ENCODE peak calls at places on chromosomes 5 and 9, in five cellular contexts. B, F, P, W and Z are unnamed samples.
A peak's percentile ranks its signal among the peaks of the same experiment; 100 is the strongest.

GRCh38 chr5:73019766-73020165 is 63.9 kb downstream of the FCHO2 start:
- DNase-seq in B (no peak), F (no peak), P (no peak), W (no peak), Z (no peak)

GRCh38 chr5:103207653-103208052 is 50.9 kb upstream of the MACIR start:
- DNase-seq in B (no peak), F (no peak), P (peak; percentile 44), W (no peak), Z (no peak)

GRCh38 chr5:9838906-9839305 is 208.8 kb upstream of the TAS2R1 start:
- DNase-seq in B (no peak), F (no peak), P (no peak), W (peak; percentile 43), Z (no peak)

GRCh38 chr9:98997580-98997979 is 53.9 kb downstream of the COL15A1 start:
- DNase-seq in B (no peak), F (no peak), P (no peak), W (no peak), Z (no peak)

GRCh38 chr5:96651948-96652753 is 10.0 kb upstream of the CAST start:
- DNase-seq in B (no peak), F (peak; percentile 37), P (no peak), W (no peak), Z (peak; percentile 28)

GRCh38 chr5:122999947-123000563 is 36.5 kb downstream of the PPIC start:
- DNase-seq in B (no peak), F (peak; percentile 77), P (peak; percentile 60), W (peak; percentile 85), Z (peak; percentile 81)

GRCh38 chr5:133460172-133460758 is 152.1 kb downstream of the FSTL4 start:
- DNase-seq in B (no peak), F (peak; percentile 57), P (peak; percentile 25), W (peak; percentile 75), Z (peak; percentile 87)

GRCh38 chr5:173163219-173163618 is 18.9 kb downstream of the BNIP1 start:
- DNase-seq in B (no peak), F (peak; percentile 42), P (no peak), W (no peak), Z (peak; percentile 32)

GRCh38 chr5:95900383-95900958 is 61.2 kb downstream of the ELL2 start:
- DNase-seq in B (no peak), F (no peak), P (no peak), W (no peak), Z (no peak)

GRCh38 chr5:89199306-89199705 is 316.3 kb upstream of the MEF2C start:
- DNase-seq in B (no peak), F (no peak), P (no peak), W (no peak), Z (no peak)

GRCh38 chr9:97543568-97543967 is 42.1 kb downstream of the TMOD1 start:
- DNase-seq in B (no peak), F (peak; percentile 14), P (no peak), W (no peak), Z (no peak)

GRCh38 chr5:65779643-65780042 is 57.6 kb downstream of the NLN start:
- DNase-seq in B (no peak), F (no peak), P (peak; percentile 76), W (no peak), Z (no peak)

GRCh38 chr5:74441616-74442015 is 198.9 kb downstream of the ENC1 start:
- DNase-seq in B (no peak), F (no peak), P (no peak), W (no peak), Z (no peak)

GRCh38 chr5:137589185-137589584 is 90.1 kb upstream of the SPOCK1 start:
- DNase-seq in B (no peak), F (no peak), P (peak; percentile 11), W (no peak), Z (no peak)

GRCh38 chr9:36448017-36448416 is 47.9 kb upstream of the RNF38 start:
- DNase-seq in B (no peak), F (no peak), P (no peak), W (no peak), Z (no peak)

GRCh38 chr5:59416441-59416840 is 477.1 kb downstream of the PDE4D start:
- DNase-seq in B (no peak), F (no peak), P (no peak), W (no peak), Z (no peak)

GRCh38 chr9:133563286-133564213 is 29.0 kb downstream of the ADAMTSL2 start:
- DNase-seq in B (no peak), F (no peak), P (no peak), W (no peak), Z (no peak)

GRCh38 chr5:68296895-68297294 is 81.3 kb downstream of the PIK3R1 start:
- DNase-seq in B (no peak), F (no peak), P (no peak), W (no peak), Z (no peak)

GRCh38 chr5:69493235-69493925 is 790 bp downstream of the OCLN start:
- DNase-seq in B (no peak), F (peak; percentile 64), P (peak; percentile 6), W (peak; percentile 77), Z (peak; percentile 80)

GRCh38 chr5:57499262-57500050 is 16.8 kb upstream of the ACTBL2 start:
- DNase-seq in B (no peak), F (peak; percentile 75), P (peak; percentile 65), W (peak; percentile 70), Z (peak; percentile 39)

GRCh38 chr5:126849101-126849678 is 72.3 kb downstream of the LMNB1 start:
- DNase-seq in B (no peak), F (peak; percentile 44), P (no peak), W (no peak), Z (no peak)

GRCh38 chr5:179312557-179313235 is 32.6 kb downstream of the ADAMTS2 start:
- DNase-seq in B (no peak), F (no peak), P (no peak), W (no peak), Z (no peak)

GRCh38 chr5:102910240-102911226 is 155.4 kb downstream of the PAM start:
- DNase-seq in B (no peak), F (peak; percentile 56), P (no peak), W (no peak), Z (no peak)

GRCh38 chr5:130994496-130995253 is 170.4 kb downstream of the HINT1 start:
- DNase-seq in B (no peak), F (no peak), P (no peak), W (no peak), Z (peak; percentile 20)

GRCh38 chr5:176865964-176866363 is 33.2 kb downstream of the HK3 start:
- DNase-seq in B (no peak), F (no peak), P (no peak), W (no peak), Z (no peak)

GRCh38 chr5:143985832-143986485 is 174.0 kb downstream of the HMHB1 start:
- DNase-seq in B (no peak), F (peak; percentile 34), P (no peak), W (no peak), Z (no peak)

GRCh38 chr5:138702166-138702826 is 50.9 kb upstream of the CTNNA1 start:
- DNase-seq in B (no peak), F (no peak), P (no peak), W (no peak), Z (no peak)

GRCh38 chr5:135508496-135509005 is 27.2 kb downstream of the NEUROG1 start:
- DNase-seq in B (no peak), F (no peak), P (no peak), W (peak; percentile 72), Z (peak; percentile 56)

GRCh38 chr9:108273988-108274387 is 581.8 kb downstream of the ACTL7B start:
- DNase-seq in B (no peak), F (peak; percentile 35), P (no peak), W (no peak), Z (no peak)

GRCh38 chr9:6226696-6227095 is 11.1 kb downstream of the IL33 start:
- DNase-seq in B (no peak), F (peak; percentile 37), P (no peak), W (no peak), Z (no peak)

GRCh38 chr5:168765220-168766037 is 186.3 kb upstream of the PANK3 start:
- DNase-seq in B (no peak), F (no peak), P (no peak), W (no peak), Z (no peak)

DNA sequence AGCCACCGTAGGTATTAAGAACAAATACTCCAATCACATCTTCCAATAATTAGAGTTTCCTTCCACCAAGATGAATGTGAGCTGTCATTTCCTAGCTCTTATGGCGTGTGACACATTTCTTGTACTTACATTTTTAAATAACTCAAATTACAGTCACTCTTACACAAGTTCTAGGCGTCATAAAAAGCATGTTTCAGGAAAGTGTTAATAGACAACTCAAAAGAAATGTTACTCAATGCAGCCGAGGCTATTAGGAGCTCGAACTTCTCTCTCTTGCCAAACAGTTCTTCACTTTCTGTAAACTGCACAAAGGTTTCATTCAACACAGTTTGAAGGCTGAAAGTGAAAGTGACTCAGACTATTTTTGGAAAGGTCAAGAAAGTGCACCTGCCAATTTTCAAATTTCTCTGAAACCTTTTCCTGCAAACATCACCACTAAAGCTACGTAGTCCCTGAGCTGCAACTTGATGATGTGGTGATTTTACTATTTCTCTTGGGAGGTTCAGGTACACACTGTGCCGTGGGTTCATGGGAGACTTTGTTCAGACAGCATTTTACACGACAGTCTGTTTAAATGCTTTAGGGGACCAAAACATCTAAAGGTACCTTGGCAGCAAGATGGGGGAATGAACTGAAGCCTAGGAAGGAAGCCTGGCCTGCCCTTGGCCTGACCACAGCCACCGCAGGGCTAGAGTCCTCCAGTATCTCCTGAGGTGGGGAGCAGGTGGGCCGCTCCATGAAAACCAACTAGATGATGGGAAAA is 153.6 kb downstream of the AUH start:
- DNase-seq in B (no peak), F (no peak), P (peak; percentile 70), W (no peak), Z (no peak)
- H3K4me3 ChIP-seq in B (no peak overlapping the region), F (no peak overlapping the region), P (peak overlapping the region; percentile 62), W (no peak overlapping the region), Z (no peak overlapping the region)

DNA sequence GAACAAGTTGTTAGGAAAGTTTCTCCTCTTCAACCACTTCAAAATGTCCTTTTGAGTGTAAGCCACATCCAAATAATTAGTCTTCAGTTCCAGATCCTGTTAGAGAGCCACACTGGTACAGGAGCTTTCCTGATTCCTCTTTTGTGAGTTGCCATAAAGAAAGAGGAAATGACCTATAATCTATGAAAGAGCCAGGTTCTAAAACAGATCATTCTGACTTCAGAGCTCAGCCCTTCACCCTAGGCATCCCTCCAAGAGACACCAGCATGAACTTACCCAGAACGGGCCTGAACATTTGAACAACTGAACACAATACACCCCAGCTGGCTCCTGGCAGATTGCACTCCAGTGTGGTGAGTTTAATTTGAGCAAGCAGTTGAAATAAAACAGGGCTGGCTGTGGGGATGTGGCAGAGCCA is 25.7 kb downstream of the SLC1A1 start:
- DNase-seq in B (no peak), F (no peak), P (no peak), W (no peak), Z (no peak)
- H3K36me3 ChIP-seq in B (no peaks in the 10 kb centered on the region), F (no peaks in the 10 kb centered on the region), P (no peaks in the 10 kb centered on the region), W (no peaks in the 10 kb centered on the region), Z (no peaks in the 10 kb centered on the region)

GRCh38 chr9:137620581-137620980 is 1.8 kb downstream of the EHMT1 start:
- DNase-seq in B (no peak), F (no peak), P (no peak), W (no peak), Z (no peak)
- H3K27me3 ChIP-seq in B (no peaks in the 10 kb centered on the region), F (no peaks in the 10 kb centered on the region), P (no peaks in the 10 kb centered on the region), W (no peaks in the 10 kb centered on the region), Z (no peaks in the 10 kb centered on the region)

GRCh38 chr5:77642915-77643653 is 4.6 kb upstream of the OTP start:
- DNase-seq in B (no peak), F (peak; percentile 54), P (no peak), W (peak; percentile 78), Z (peak; percentile 76)

GRCh38 chr5:77643654-77644404 is 5.3 kb upstream of the OTP start:
- DNase-seq in B (no peak), F (peak; percentile 42), P (no peak), W (peak; percentile 77), Z (peak; percentile 57)

GRCh38 chr5:77645995-77646639 is 7.6 kb upstream of the OTP start:
- DNase-seq in B (no peak), F (no peak), P (no peak), W (no peak), Z (no peak)

GRCh38 chr5:77645158-77645994 is 6.9 kb upstream of the OTP start:
- DNase-seq in B (no peak), F (no peak), P (peak; percentile 38), W (peak; percentile 88), Z (peak; percentile 93)

GRCh38 chr5:77644443-77645157 is 6.1 kb upstream of the OTP start:
- DNase-seq in B (no peak), F (peak; percentile 58), P (no peak), W (peak; percentile 79), Z (peak; percentile 81)
- H3K4me3 ChIP-seq in B (no peak overlapping the region), F (no peak overlapping the region), P (peak overlapping the region; percentile 17), W (peak overlapping the region; percentile 29), Z (peak overlapping the region; percentile 4)